ENCODE peak calls at places on chromosome 10, in eight cellular contexts. D is mesendoderm, U is Karpas-422, Q is neuronal stem cell, R is fibroblast of lung, W is NT2/D1, X is HCT116, N is IMR-90. F is an unnamed sample.

GRCh38 chr10:96271017-96271815 is at the start of gene BLNK:
- DNase-seq in Q (no peak), D (no peak), R (peak; percentile 64), X (no peak), W (no peak), N (peak; percentile 33), U (peak; percentile 88), F (no peak)

GRCh38 chr10:58335306-58336005 is 650 bp downstream of the UBE2D1 start:
- DNase-seq in U (peak; percentile 48), X (peak; percentile 27), Q (no peak), R (no peak), N (peak; percentile 61), W (no peak), D (peak; percentile 42), F (peak; percentile 77)

GRCh38 chr10:78028438-78029293 is 649 bp downstream of the POLR3A start:
- DNase-seq in U (peak; percentile 52), W (no peak), Q (peak; percentile 20), N (peak; percentile 57), X (no peak), D (no peak), R (peak; percentile 58), F (no peak)

GRCh38 chr10:102919237-102919959 is 1.3 kb downstream of the CNNM2 start:
- DNase-seq in U (no peak), X (no peak), Q (peak; percentile 21), D (peak; percentile 59), W (no peak), N (peak; percentile 25), R (no peak), F (peak; percentile 76)

GRCh38 chr10:97320480-97321031 is 1.5 kb downstream of the FRAT1 start:
- DNase-seq in W (no peak), U (no peak), N (no peak), Q (no peak), D (no peak), R (no peak), X (no peak), F (peak; percentile 69)

GRCh38 chr10:126670056-126670743 is at the start of gene C10orf90:
- DNase-seq in R (no peak), W (no peak), X (no peak), D (no peak), N (no peak), U (no peak), Q (no peak), F (no peak)

GRCh38 chr10:98045785-98046389 is 15.5 kb upstream of the CRTAC1 start:
- DNase-seq in U (peak; percentile 77), Q (peak; percentile 58), W (peak; percentile 69), N (peak; percentile 40), X (peak; percentile 60), R (peak; percentile 56), D (peak; percentile 83), F (peak; percentile 91)

GRCh38 chr10:96992721-96993120 is 160.6 kb downstream of the LCOR start:
- DNase-seq in R (no peak), N (no peak), Q (no peak), X (no peak), U (peak; percentile 53), D (no peak), W (no peak), F (no peak)

GRCh38 chr10:99605351-99605750 is 14.9 kb downstream of the SLC25A28 start:
- DNase-seq in Q (no peak), N (no peak), W (no peak), X (no peak), U (no peak), R (peak; percentile 8), D (no peak), F (no peak)

GRCh38 chr10:117543245-117543998 is 876 bp downstream of the EMX2 start:
- DNase-seq in X (no peak), N (no peak), U (no peak), R (no peak), D (peak; percentile 72), W (no peak), Q (peak; percentile 63), F (peak; percentile 90)

GRCh38 chr10:129725890-129726631 is 238.0 kb downstream of the EBF3 start:
- DNase-seq in D (no peak), U (no peak), N (no peak), X (no peak), W (no peak), Q (no peak), R (no peak), F (no peak)

GRCh38 chr10:124315599-124316270 is 103.0 kb downstream of the OAT start:
- DNase-seq in W (no peak), D (no peak), U (no peak), R (no peak), X (no peak), Q (no peak), N (no peak), F (no peak)

GRCh38 chr10:89357096-89357495 is 20.8 kb upstream of the IFIT1B start:
- DNase-seq in W (no peak), R (no peak), D (no peak), Q (no peak), U (no peak), N (no peak), X (no peak), F (no peak)

GRCh38 chr10:43222296-43222695 is 44.6 kb downstream of the RASGEF1A start:
- DNase-seq in W (no peak), N (no peak), U (no peak), Q (no peak), X (no peak), R (no peak), D (no peak), F (peak; percentile 35)

GRCh38 chr10:19815478-19816419 is 483 bp upstream of the PLXDC2 start:
- DNase-seq in W (no peak), N (peak; percentile 56), Q (peak; percentile 76), R (peak; percentile 85), D (peak; percentile 97), X (no peak), U (no peak), F (peak; percentile 95)

GRCh38 chr10:110413903-110414562 is 83.7 kb upstream of the DUSP5 start:
- DNase-seq in D (no peak), N (no peak), X (no peak), R (no peak), Q (no peak), U (peak; percentile 85), W (no peak), F (no peak)

GRCh38 chr10:33669861-33670385 is 335.5 kb upstream of the NRP1 start:
- DNase-seq in U (no peak), X (no peak), R (no peak), W (no peak), N (no peak), D (no peak), Q (no peak), F (no peak)

GRCh38 chr10:75247797-75248196 is 12.0 kb upstream of the COMTD1 start:
- DNase-seq in U (no peak), W (no peak), R (no peak), X (no peak), N (no peak), D (no peak), Q (no peak), F (peak; percentile 41)

GRCh38 chr10:122727426-122727825 is 27.8 kb upstream of the C10orf120 start:
- DNase-seq in D (peak; percentile 44), N (no peak), W (no peak), X (no peak), U (no peak), Q (no peak), R (no peak), F (peak; percentile 60)

DNA sequence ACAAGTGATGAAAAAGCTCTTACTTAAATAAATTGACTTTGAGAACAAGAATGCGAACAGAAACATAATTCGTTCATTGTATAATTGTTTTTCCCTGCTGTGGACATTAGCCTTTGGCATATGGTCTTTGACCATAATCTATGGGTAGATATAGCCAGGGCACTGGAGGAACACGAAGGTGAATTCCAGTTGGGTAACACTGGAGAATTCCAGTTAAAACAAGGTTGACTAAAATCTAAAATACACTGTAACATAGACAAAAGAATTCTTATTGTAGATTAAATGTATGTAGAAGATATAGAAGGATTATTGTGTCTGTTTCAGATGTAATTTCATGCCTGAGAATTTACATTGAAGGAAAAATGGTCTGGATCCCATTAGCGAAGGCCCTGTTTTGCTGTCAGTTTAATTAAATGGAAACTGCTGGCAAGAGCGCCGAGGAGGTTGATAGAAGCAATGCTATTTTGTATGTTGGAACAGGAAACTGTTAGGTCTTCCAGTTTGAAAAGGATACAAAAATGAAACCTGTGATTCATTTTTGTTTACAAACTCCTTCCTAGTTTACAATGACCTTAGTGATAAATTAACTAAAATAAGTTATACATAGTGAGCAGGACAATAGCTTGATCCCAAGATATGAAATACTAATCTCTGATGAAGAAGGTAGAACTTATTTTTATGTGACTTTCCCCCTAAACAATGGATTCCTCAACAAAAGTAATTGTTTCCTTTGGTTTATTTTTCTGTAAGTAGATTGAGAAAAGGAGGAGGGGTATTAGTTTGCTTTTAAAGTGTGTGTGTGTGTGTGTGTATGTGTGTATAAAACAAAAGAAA is 68.9 kb downstream of the ARID5B start:
- DNase-seq in W (no peak), N (no peak), D (no peak), X (no peak), U (no peak), R (peak; percentile 46), Q (no peak), F (no peak)
- H3K9ac ChIP-seq in W (no peak overlapping the region), N (peak overlapping the region; percentile 43), D (no peak overlapping the region), X (no peak overlapping the region), U (no peak overlapping the region), R (no peak overlapping the region), Q (no peak overlapping the region), F (no peak overlapping the region)

DNA sequence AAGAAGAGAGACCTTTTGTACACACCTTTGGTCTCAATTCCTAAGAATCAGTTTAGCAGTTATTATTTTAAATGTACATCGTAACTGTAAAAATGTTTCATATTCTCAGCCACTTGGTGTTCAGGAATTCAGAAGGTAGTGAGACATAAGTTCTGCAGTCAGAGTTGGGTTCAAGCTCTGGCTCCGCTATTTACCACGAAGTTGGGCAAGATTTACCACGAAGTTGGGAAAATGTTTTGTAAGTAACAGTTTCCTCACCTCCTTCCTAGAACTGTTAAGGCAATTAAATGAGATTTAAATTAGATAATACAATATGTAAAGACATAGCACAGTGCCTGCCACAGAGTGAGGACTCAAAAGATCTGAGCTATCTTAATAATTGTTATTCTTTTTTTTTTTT is 16.2 kb upstream of the ABLIM1 start:
- DNase-seq in U (no peak), N (no peak), W (no peak), Q (no peak), X (no peak), D (no peak), R (no peak), F (no peak)
- H3K4me1 ChIP-seq in U (no peaks in the 10 kb centered on the region), N (no peaks in the 10 kb centered on the region), W (no peaks in the 10 kb centered on the region), Q (no peaks in the 10 kb centered on the region), X (peaks cover 4% of the 10 kb centered on the region), D (no peaks in the 10 kb centered on the region), R (no peaks in the 10 kb centered on the region), F (no peaks in the 10 kb centered on the region)

DNA sequence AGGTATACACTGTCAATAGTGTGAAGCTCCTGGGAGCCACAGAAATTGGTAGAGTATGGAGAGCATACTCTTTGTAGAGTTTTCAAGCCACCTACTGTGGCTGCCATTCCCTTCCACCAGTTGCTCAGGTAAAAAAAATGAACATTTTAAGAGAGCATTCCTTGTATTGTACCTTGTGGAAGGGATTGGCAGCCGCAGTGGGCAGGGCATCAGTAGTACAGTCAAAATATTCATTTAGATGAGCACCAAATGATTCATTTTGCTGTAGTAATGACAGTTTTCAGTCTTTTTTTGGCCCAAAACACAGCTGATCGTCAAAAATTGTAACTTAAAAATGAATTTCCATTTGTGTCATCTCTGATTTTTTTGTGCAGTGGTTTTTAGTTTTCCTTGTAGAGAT is 304.9 kb downstream of the ATRNL1 start:
- DNase-seq in D (no peak), Q (no peak), N (no peak), R (no peak), U (no peak), W (no peak), X (no peak), F (no peak)
- H3K9ac ChIP-seq in D (no peak overlapping the region), Q (no peak overlapping the region), N (no peak overlapping the region), R (no peak overlapping the region), U (no peak overlapping the region), W (no peak overlapping the region), X (no peak overlapping the region), F (no peak overlapping the region)

GRCh38 chr10:119269737-119270136 is 62.4 kb downstream of the GRK5 start:
- DNase-seq in U (no peak), X (no peak), Q (no peak), N (no peak), D (no peak), W (no peak), R (no peak), F (peak; percentile 35)
- H3K4me1 ChIP-seq in U (peaks cover 59% of the 10 kb centered on the region), X (peaks cover 47% of the 10 kb centered on the region), Q (peaks cover 7% of the 10 kb centered on the region), N (peaks cover 38% of the 10 kb centered on the region), D (no peaks in the 10 kb centered on the region), W (peaks cover 10% of the 10 kb centered on the region), R (peaks cover 23% of the 10 kb centered on the region), F (peaks cover 9% of the 10 kb centered on the region)

F was measured in endodermal cell.